ENCODE peak calls at places on chromosomes 4 and X, in eight cellular contexts. D, M, P, A, J, S, L and T are unnamed samples.

GRCh38 chr4:4338632-4339031 is 48.3 kb upstream of the NSG1 start:
- DNase-seq in D (no peak), M (no peak), P (no peak), A (no peak), J (no peak), S (no peak), L (no peak), T (no peak)

GRCh38 chrX:1767026-1767425 is 152.2 kb downstream of the ASMT start:
- DNase-seq in D (no peak), M (no peak), P (no peak), A (no peak), J (no peak), S (no peak), L (no peak), T (no peak)

GRCh38 chr4:153154010-153154975 is 50.0 kb upstream of the TRIM2 start:
- DNase-seq in D (peak), M (no peak), P (peak), A (no peak), J (peak), S (no peak), L (no peak), T (no peak)

GRCh38 chr4:53841711-53842110 is 222.7 kb downstream of the CHIC2 start:
- DNase-seq in D (no peak), M (no peak), P (no peak), A (no peak), J (no peak), S (no peak), L (no peak), T (no peak)

GRCh38 chr4:117481742-117482141 is 396.4 kb upstream of the TRAM1L1 start:
- DNase-seq in D (no peak), M (no peak), P (no peak), A (no peak), J (no peak), S (no peak), L (no peak), T (no peak)

GRCh38 chr4:32775049-32775448 is 2054.9 kb downstream of the PCDH7 start:
- DNase-seq in D (peak), M (no peak), P (peak), A (no peak), J (peak), S (no peak), L (no peak), T (no peak)

GRCh38 chrX:122739770-122740169 is 444.3 kb upstream of the GRIA3 start:
- DNase-seq in D (peak), M (no peak), P (no peak), A (no peak), J (peak), S (no peak), L (no peak), T (no peak)

GRCh38 chrX:147958316-147958715 is 22.8 kb upstream of the FMR1NB start:
- DNase-seq in D (no peak), M (no peak), P (no peak), A (peak), J (no peak), S (no peak), L (no peak), T (peak)

GRCh38 chr4:101033986-101034385 is 313.3 kb downstream of the PPP3CA start:
- DNase-seq in D (no peak), M (no peak), P (no peak), A (no peak), J (no peak), S (no peak), L (no peak), T (no peak)

GRCh38 chr4:112516401-112517066 is 554 bp upstream of the NEUROG2 start:
- DNase-seq in D (no peak), M (no peak), P (peak), A (no peak), J (no peak), S (peak), L (peak), T (no peak)

GRCh38 chrX:15911729-15912550 is 57.3 kb upstream of the AP1S2 start:
- DNase-seq in D (peak), M (no peak), P (no peak), A (no peak), J (peak), S (no peak), L (no peak), T (no peak)

GRCh38 chr4:2231082-2231481 is 10.8 kb downstream of the HAUS3 start:
- DNase-seq in D (no peak), M (no peak), P (no peak), A (no peak), J (no peak), S (no peak), L (no peak), T (no peak)

GRCh38 chrX:78673256-78673655 is 14.1 kb upstream of the RTL3 start:
- DNase-seq in D (no peak), M (no peak), P (no peak), A (no peak), J (no peak), S (no peak), L (no peak), T (no peak)

GRCh38 chrX:53071604-53072417 is 10.4 kb upstream of the TSPYL2 start:
- DNase-seq in D (peak), M (peak), P (peak), A (peak), J (peak), S (peak), L (peak), T (no peak)

GRCh38 chrX:149541521-149542047 is 772 bp downstream of the EOLA1 start:
- DNase-seq in D (no peak), M (no peak), P (no peak), A (no peak), J (no peak), S (no peak), L (no peak), T (no peak)

GRCh38 chrX:17377795-17378194 is 2.8 kb downstream of the NHS start:
- DNase-seq in D (no peak), M (no peak), P (no peak), A (no peak), J (peak), S (no peak), L (no peak), T (no peak)

GRCh38 chr4:15778742-15779231 is 659 bp downstream of the CD38 start:
- DNase-seq in D (peak), M (no peak), P (no peak), A (no peak), J (peak), S (peak), L (peak), T (no peak)